ENCODE peak calls at places on chromosome 22, in six cellular contexts. K is mesothelial cell of epicardium, R is epithelial cell of esophagus, Y is neural progenitor cell, E is endothelial cell, L is HFFc6. C is an unnamed sample.

GRCh38 chr22:31350410-31350863 is 4.3 kb upstream of the PATZ1 start:
- DNase-seq in K (no peak), R (no peak), Y (peak), E (no peak), L (peak), C (no peak)

GRCh38 chr22:46373838-46374662 is 38.5 kb downstream of the TRMU start:
- DNase-seq in K (no peak), R (no peak), Y (no peak), E (no peak), L (no peak), C (no peak)

GRCh38 chr22:30181459-30182353 is 64.9 kb downstream of the LIF start:
- DNase-seq in K (no peak), R (no peak), Y (no peak), E (no peak), L (no peak), C (no peak)

GRCh38 chr22:35350539-35351503 is 30.1 kb upstream of the HMOX1 start:
- DNase-seq in K (peak), R (peak), Y (peak), E (peak), L (peak), C (peak)

GRCh38 chr22:17319541-17319940 is 49.7 kb upstream of the CECR2 start:
- DNase-seq in K (no peak), R (peak), Y (peak), E (no peak), L (no peak), C (no peak)

GRCh38 chr22:17629646-17630045 is 1.1 kb upstream of the ATP6V1E1 start:
- DNase-seq in K (no peak), R (no peak), Y (no peak), E (no peak), L (no peak), C (no peak)

GRCh38 chr22:45878051-45878764 is 98.8 kb downstream of the WNT7B start:
- DNase-seq in K (peak), R (no peak), Y (peak), E (no peak), L (no peak), C (no peak)

GRCh38 chr22:22927888-22928665 is 40.5 kb downstream of the IGLL5 start:
- DNase-seq in K (no peak), R (no peak), Y (no peak), E (no peak), L (no peak), C (no peak)

GRCh38 chr22:30574095-30574981 is at the start of gene GAL3ST1:
- DNase-seq in K (no peak), R (no peak), Y (peak), E (no peak), L (no peak), C (no peak)

GRCh38 chr22:26239561-26239960 is 70.3 kb downstream of the SEZ6L start:
- DNase-seq in K (no peak), R (no peak), Y (no peak), E (no peak), L (no peak), C (no peak)

GRCh38 chr22:39947488-39948216 is 12.5 kb upstream of the TMA7B start:
- DNase-seq in K (no peak), R (no peak), Y (no peak), E (no peak), L (no peak), C (no peak)

GRCh38 chr22:37664249-37665101 is 6.0 kb downstream of the PDXP start:
- DNase-seq in K (no peak), R (no peak), Y (no peak), E (no peak), L (no peak), C (no peak)

GRCh38 chr22:17672417-17672991 is 33.9 kb downstream of the BCL2L13 start:
- DNase-seq in K (no peak), R (no peak), Y (peak), E (no peak), L (peak), C (peak)

GRCh38 chr22:22558972-22559603 is at the start of gene PRAME:
- DNase-seq in K (no peak), R (no peak), Y (peak), E (peak), L (no peak), C (no peak)

GRCh38 chr22:38925571-38926041 is 31.8 kb upstream of the APOBEC3A start:
- DNase-seq in K (no peak), R (no peak), Y (no peak), E (no peak), L (no peak), C (no peak)

GRCh38 chr22:36409911-36410756 is 22.4 kb upstream of the MYH9 start:
- DNase-seq in K (peak), R (peak), Y (peak), E (peak), L (no peak), C (no peak)

GRCh38 chr22:31983911-31984661 is 39.8 kb downstream of the YWHAH start:
- DNase-seq in K (no peak), R (no peak), Y (no peak), E (no peak), L (no peak), C (no peak)

GRCh38 chr22:23066200-23067022 is 3.9 kb upstream of the GNAZ start:
- DNase-seq in K (peak), R (no peak), Y (no peak), E (peak), L (no peak), C (no peak)

GRCh38 chr22:26515938-26516337 is 3.7 kb upstream of the TFIP11 start:
- DNase-seq in K (no peak), R (no peak), Y (no peak), E (no peak), L (no peak), C (no peak)

GRCh38 chr22:40553014-40553579 is 83.4 kb downstream of the MRTFA start:
- DNase-seq in K (no peak), R (no peak), Y (no peak), E (no peak), L (no peak), C (no peak)

GRCh38 chr22:27378994-27379393 is 422.6 kb downstream of the MN1 start:
- DNase-seq in K (no peak), R (no peak), Y (no peak), E (no peak), L (no peak), C (no peak)

GRCh38 chr22:37242395-37242918 is 1.6 kb downstream of the RAC2 start:
- DNase-seq in K (no peak), R (peak), Y (no peak), E (no peak), L (no peak), C (no peak)

GRCh38 chr22:44357296-44357961 is 44.7 kb upstream of the SHISAL1 start:
- DNase-seq in K (no peak), R (no peak), Y (peak), E (no peak), L (no peak), C (no peak)

GRCh38 chr22:32080904-32081303 is 37.8 kb downstream of the SLC5A1 start:
- DNase-seq in K (no peak), R (peak), Y (peak), E (peak), L (peak), C (peak)

GRCh38 chr22:27997538-27997937 is 78.5 kb upstream of the PITPNB start:
- DNase-seq in K (no peak), R (no peak), Y (no peak), E (no peak), L (no peak), C (no peak)

GRCh38 chr22:17804331-17805080 is 30.2 kb upstream of the BID start:
- DNase-seq in K (no peak), R (peak), Y (no peak), E (no peak), L (no peak), C (no peak)

GRCh38 chr22:49685686-49686085 is 142.0 kb downstream of the BRD1 start:
- DNase-seq in K (no peak), R (no peak), Y (no peak), E (no peak), L (no peak), C (no peak)

GRCh38 chr22:30717952-30718351 is 23.3 kb downstream of the OSBP2 start:
- DNase-seq in K (no peak), R (no peak), Y (no peak), E (no peak), L (no peak), C (no peak)

GRCh38 chr22:38338772-38339379 is 21.6 kb upstream of the CSNK1E start:
- DNase-seq in K (no peak), R (no peak), Y (no peak), E (no peak), L (no peak), C (no peak)

GRCh38 chr22:38866024-38866398 is 6.0 kb downstream of the CBX6 start:
- DNase-seq in K (no peak), R (no peak), Y (no peak), E (no peak), L (no peak), C (no peak)

GRCh38 chr22:29427176-29427760 is 11.1 kb upstream of the RFPL1 start:
- DNase-seq in K (no peak), R (no peak), Y (no peak), E (no peak), L (no peak), C (no peak)

GRCh38 chr22:44133901-44134511 is 46.7 kb upstream of the PARVG start:
- DNase-seq in K (no peak), R (no peak), Y (no peak), E (no peak), L (no peak), C (no peak)

GRCh38 chr22:45787770-45788169 is 116.1 kb downstream of the ATXN10 start:
- DNase-seq in K (no peak), R (no peak), Y (no peak), E (no peak), L (no peak), C (no peak)

GRCh38 chr22:36253523-36254490 is 874 bp downstream of the APOL1 start:
- DNase-seq in K (no peak), R (no peak), Y (no peak), E (no peak), L (no peak), C (no peak)

GRCh38 chr22:27110985-27111451 is 453.6 kb downstream of the MIAT start:
- DNase-seq in K (no peak), R (no peak), Y (peak), E (no peak), L (no peak), C (no peak)

GRCh38 chr22:21022955-21023614 is 8.1 kb downstream of the P2RX6 start:
- DNase-seq in K (no peak), R (no peak), Y (no peak), E (no peak), L (no peak), C (no peak)

GRCh38 chr22:21022507-21022906 is 7.5 kb downstream of the P2RX6 start:
- DNase-seq in K (no peak), R (no peak), Y (no peak), E (no peak), L (no peak), C (no peak)

GRCh38 chr22:21016644-21017420 is 1.9 kb downstream of the P2RX6 start:
- DNase-seq in K (no peak), R (no peak), Y (no peak), E (no peak), L (no peak), C (no peak)

GRCh38 chr22:21018314-21018713 is 3.3 kb downstream of the P2RX6 start:
- DNase-seq in K (no peak), R (no peak), Y (no peak), E (no peak), L (no peak), C (no peak)

GRCh38 chr22:21020802-21021429 is 6.0 kb downstream of the P2RX6 start:
- DNase-seq in K (no peak), R (peak), Y (peak), E (no peak), L (no peak), C (no peak)
- TF ChIP-seq CTCF in K (peak), R (peak), Y (peak), E (no peak), L (peak), C (peak)

GRCh38 chr22:42305967-42306366 is 35.5 kb upstream of the TCF20 start:
- DNase-seq in K (no peak), R (no peak), Y (no peak), E (no peak), L (no peak), C (no peak)

GRCh38 chr22:42307806-42308563 is 37.5 kb upstream of the TCF20 start:
- DNase-seq in K (no peak), R (no peak), Y (no peak), E (no peak), L (no peak), C (no peak)

GRCh38 chr22:42310301-42310981 is 40.0 kb upstream of the TCF20 start:
- DNase-seq in K (no peak), R (no peak), Y (no peak), E (no peak), L (no peak), C (no peak)

GRCh38 chr22:42309865-42310264 is 39.4 kb upstream of the TCF20 start:
- DNase-seq in K (no peak), R (no peak), Y (no peak), E (no peak), L (no peak), C (no peak)

GRCh38 chr22:42308887-42309468 is 38.5 kb upstream of the TCF20 start:
- DNase-seq in K (no peak), R (no peak), Y (no peak), E (no peak), L (no peak), C (no peak)
- TF ChIP-seq CTCF in K (no peak), R (peak), Y (peak), E (peak), L (peak), C (no peak)

DNA sequence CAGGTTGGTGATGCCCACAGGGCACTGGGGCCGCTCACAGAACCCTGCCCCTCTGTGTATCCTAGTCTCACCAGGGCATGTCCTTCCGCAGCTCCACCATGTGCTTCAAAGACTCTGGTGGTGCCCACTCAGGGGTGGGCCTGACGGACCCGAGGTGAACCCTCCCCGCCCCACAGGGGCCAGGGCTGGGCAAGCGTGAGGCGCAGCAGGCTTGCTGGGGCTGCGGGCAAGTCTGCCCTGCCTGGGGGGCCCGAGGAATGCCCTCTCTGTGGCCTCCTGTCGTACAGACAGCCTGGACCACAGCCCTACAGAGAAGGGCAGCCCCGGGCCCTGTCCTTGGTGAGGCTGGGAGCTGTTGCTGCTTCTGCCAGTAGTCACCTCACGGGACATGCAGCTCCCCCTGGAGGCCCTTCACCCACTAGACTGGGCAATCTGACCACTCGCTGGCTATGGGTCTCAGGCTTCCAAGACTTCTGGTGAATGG is 40.2 kb downstream of the TBX1 start:
- DNase-seq in K (no peak), R (peak), Y (peak), E (peak), L (peak), C (no peak)
- TF ChIP-seq CTCF in K (no peak), R (peak), Y (peak), E (peak), L (peak), C (peak)

GRCh38 chr22:47796128-47796908 is 1033.9 kb downstream of the TBC1D22A start:
- DNase-seq in K (no peak), R (no peak), Y (no peak), E (no peak), L (no peak), C (no peak)
- TF ChIP-seq CTCF in K (no peak), R (no peak), Y (no peak), E (no peak), L (no peak), C (no peak)